ENCODE peak calls at places on chromosomes 1 and 21, in four cellular contexts. N is HL-60, F is GM12891, X is K562. P is an unnamed sample.

GRCh38 chr1:79441243-79441642 is 434.7 kb upstream of the ADGRL4 start:
- DNase-seq in N (no peak), F (no peak), X (no peak), P (no peak)

GRCh38 chr1:55214903-55215193 is 316 bp downstream of the USP24 start:
- DNase-seq in N (peak; percentile 24), F (no peak), X (no peak), P (no peak)

GRCh38 chr1:206736878-206737728 is 33.5 kb upstream of the IL19 start:
- DNase-seq in N (no peak), F (no peak), X (no peak), P (no peak)

GRCh38 chr1:207424570-207425131 is 29.5 kb upstream of the CR2 start:
- DNase-seq in N (no peak), F (no peak), X (no peak), P (no peak)

GRCh38 chr1:17545354-17545753 is 5.9 kb downstream of the ARHGEF10L start:
- DNase-seq in N (no peak), F (no peak), X (no peak), P (no peak)

GRCh38 chr1:41507152-41507720 is 22.8 kb upstream of the EDN2 start:
- DNase-seq in N (no peak), F (no peak), X (no peak), P (no peak)

GRCh38 chr1:37514350-37515184 is at the start of gene MEAF6:
- DNase-seq in N (peak; percentile 86), F (peak; percentile 88), X (peak; percentile 96), P (no peak)

GRCh38 chr1:161487483-161487827 is 17.8 kb upstream of the FCGR2A start:
- DNase-seq in N (no peak), F (no peak), X (peak; percentile 66), P (no peak)

GRCh38 chr1:24898152-24898908 is 31.7 kb downstream of the RUNX3 start:
- DNase-seq in N (peak; percentile 67), F (peak; percentile 75), X (peak; percentile 80), P (no peak)

GRCh38 chr1:92774407-92774806 is 10.5 kb downstream of the EVI5 start:
- DNase-seq in N (no peak), F (no peak), X (no peak), P (no peak)

GRCh38 chr1:112904071-112904830 is 51.7 kb downstream of the SLC16A1 start:
- DNase-seq in N (no peak), F (no peak), X (peak; percentile 72), P (no peak)

GRCh38 chr1:94936861-94937620 is 10.1 kb upstream of the CNN3 start:
- DNase-seq in N (no peak), F (no peak), X (no peak), P (no peak)

GRCh38 chr21:38643404-38644023 is 145.2 kb upstream of the ERG start:
- DNase-seq in N (no peak), F (no peak), X (no peak), P (no peak)

GRCh38 chr1:230062521-230062920 is 4.5 kb upstream of the GALNT2 start:
- DNase-seq in N (no peak), F (no peak), X (no peak), P (no peak)

GRCh38 chr1:230054092-230054749 is 12.8 kb upstream of the GALNT2 start:
- DNase-seq in N (no peak), F (no peak), X (no peak), P (no peak)

GRCh38 chr1:230058619-230059018 is 8.4 kb upstream of the GALNT2 start:
- DNase-seq in N (no peak), F (no peak), X (no peak), P (no peak)

GRCh38 chr1:230056098-230056497 is 10.9 kb upstream of the GALNT2 start:
- DNase-seq in N (no peak), F (no peak), X (no peak), P (no peak)

DNA sequence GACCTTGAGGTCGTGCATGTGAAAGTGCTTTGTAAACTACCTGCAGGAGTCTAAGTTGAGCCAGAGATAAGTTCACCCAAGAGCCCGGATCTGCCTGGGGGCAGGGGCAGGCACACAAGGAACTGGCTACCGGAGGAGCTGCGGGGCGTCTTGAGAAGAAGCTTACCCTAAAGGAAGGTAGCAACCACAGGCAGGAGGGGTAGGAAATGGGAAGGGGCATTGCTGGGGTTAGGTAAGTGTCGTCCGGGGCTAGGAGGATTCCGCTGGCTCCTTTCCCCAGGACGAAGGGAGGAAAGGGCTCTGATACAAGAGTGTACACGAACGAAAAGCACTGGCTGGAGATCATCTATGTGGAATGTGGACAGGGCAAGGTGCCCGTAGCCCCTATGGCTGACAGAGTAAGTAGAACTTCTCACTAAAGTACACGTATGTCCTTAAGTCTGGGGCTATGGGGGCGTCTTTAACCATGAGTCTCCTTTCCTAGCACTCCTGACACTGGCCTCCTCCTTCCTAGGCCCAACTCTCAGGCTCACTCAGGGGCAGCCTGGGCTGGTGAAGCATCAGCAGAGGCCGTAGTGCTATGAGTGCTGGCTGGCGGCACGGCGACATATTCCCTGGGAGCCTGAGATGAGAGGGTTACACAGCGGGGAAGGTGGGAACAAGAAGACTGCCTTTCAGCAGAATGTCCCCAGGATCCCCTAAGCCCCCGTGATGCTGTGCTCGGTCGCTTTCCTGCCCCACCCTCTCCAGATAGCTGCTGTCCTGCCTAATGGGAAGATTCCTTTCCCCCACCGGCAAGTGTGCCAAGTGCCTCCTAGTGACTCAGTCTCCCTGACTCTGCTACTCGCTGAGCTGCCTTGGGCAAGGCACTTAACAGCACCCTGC is 9.1 kb upstream of the GALNT2 start:
- DNase-seq in N (no peak), F (no peak), X (no peak), P (no peak)
- TF ChIP-seq SPI1 in N (no peak), F (no peak), X (no peak), P (no peak)

DNA sequence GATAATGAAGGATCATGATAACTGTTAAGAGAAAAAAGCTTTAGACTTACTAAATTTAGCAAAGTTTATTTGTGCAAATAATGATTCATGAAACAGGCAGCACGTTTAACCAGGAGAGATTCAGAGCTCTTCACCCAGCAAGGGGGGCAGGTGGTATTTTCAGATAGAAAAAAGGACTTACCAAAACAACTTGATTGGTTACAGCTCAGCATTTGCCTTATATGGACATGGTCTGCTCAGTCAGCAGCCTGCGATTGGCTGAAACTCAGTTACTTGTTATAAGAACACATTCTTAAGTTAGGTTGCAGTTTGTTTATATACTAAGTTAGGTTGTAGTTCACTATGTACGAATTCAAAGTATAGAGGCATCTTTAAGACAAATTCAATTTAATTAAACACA is 165.6 kb downstream of the DUSP10 start:
- DNase-seq in N (no peak), F (no peak), X (no peak), P (no peak)
- TF ChIP-seq SPI1 in N (no peak), F (no peak), X (no peak), P (no peak)

DNA sequence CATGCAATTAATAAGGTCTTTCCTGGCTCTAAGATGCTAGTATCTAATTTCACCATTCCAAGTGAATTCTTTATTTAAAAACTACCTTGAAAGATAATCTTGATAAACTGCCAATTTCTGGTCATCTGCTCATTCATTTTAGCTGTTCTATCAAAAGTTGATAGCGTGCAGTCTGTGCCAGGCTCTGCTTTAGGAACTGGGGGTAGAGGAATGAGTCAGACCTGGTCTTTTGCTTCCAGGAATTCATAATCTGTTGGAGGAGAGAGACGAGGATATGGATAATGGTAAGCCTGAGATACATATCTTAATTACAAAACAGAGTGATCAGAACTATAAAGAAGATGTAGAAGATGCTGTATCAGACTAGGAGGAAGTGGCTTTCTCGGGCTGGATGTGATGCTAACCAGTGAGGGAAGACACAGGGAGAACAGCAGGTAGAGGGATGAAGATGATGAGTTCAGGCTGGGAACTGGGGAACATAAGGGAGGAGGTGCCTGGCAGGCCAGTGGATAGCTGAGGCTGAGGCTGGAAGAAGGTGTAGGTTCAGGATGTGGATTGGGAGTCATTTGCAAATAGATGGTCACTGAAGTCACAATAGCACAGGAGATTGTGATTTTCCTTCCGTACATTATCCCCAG is 12.3 kb upstream of the PHC2 start:
- DNase-seq in N (no peak), F (no peak), X (no peak), P (no peak)
- TF ChIP-seq SPI1 in N (peak; percentile 49), F (no peak), X (no peak), P (no peak)

GRCh38 chr1:190436615-190437014 is 41.0 kb downstream of the BRINP3 start:
- DNase-seq in N (no peak), F (no peak), X (no peak), P (peak; percentile 5)
- TF ChIP-seq SPI1 in N (no peak), F (no peak), X (no peak), P (no peak)

GRCh38 chr1:174274884-174275283 is 115.6 kb downstream of the RABGAP1L start:
- DNase-seq in N (no peak), F (no peak), X (no peak), P (no peak)

GRCh38 chr1:174276087-174276486 is 116.8 kb downstream of the RABGAP1L start:
- DNase-seq in N (no peak), F (no peak), X (no peak), P (peak; percentile 19)

GRCh38 chr1:174273766-174274165 is 114.4 kb downstream of the RABGAP1L start:
- DNase-seq in N (no peak), F (no peak), X (no peak), P (no peak)

GRCh38 chr1:174273190-174273589 is 113.9 kb downstream of the RABGAP1L start:
- DNase-seq in N (no peak), F (no peak), X (no peak), P (no peak)

GRCh38 chr1:174274452-174274851 is 115.1 kb downstream of the RABGAP1L start:
- DNase-seq in N (no peak), F (no peak), X (no peak), P (no peak)
- TF ChIP-seq SPI1 in N (no peak), F (no peak), X (no peak), P (no peak)

DNA sequence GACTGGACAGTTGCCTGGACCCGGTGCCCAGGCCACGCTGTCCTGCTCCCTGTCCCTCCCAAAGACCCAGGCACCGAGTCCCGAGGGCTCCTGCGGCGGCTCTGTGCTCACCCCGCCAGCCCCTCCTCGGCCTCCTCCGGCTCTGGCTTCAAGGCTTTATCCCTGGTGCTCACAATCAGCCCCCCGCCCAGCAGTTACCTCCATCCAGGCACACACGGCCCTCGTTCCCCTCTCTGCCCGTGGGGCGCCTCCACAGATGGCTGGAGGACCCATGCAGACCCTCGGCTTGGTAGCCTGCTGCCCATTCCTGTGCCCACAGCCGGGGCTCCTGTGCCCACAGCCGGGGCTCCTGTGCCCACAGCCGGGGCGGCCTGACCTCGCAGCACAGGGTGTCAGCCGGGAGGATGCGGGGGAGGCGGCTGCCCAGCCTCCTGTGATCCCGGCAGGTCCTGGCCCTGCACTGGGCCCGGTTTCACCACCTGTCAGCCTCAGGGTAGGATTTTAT is 52.3 kb upstream of the COL18A1 start:
- DNase-seq in N (no peak), F (no peak), X (no peak), P (no peak)
- TF ChIP-seq SPI1 in N (no peak), F (no peak), X (no peak), P (no peak)

DNA sequence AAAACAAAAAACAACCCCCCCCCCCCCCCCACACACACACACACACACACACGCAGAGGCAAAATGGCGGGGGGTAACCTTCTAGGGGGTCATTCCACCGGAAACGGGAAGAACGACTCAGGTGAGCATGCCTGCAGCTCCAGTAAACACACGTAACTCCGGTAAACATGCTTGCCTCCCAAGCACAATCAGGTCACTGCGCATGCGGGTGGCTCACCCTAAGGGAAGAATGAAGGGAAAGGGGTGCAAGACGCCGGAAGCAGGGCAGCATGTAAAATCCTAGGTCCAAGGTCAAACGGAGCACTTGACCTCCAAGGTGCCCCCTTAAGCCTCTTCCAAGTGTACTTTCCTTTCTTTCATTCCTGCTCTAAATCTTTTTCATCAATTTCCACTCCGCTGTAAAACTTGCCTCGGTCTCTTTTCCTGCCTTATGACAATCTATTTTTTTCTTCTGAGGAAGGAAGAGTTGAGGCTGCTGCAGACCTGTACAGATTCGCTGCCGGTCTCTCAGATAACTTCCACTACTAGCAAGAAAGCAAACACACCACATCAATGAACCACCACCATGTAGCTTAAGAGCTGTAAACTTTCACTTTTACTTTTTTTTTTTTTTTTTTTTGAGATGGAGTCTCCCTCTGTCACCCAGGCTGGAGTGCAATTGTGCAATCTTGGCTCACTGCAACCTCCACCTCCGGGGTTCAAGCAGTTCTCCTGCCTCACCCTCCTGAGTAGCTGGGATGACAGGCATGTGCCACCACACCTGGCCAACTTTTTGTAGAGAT is 21.0 kb upstream of the CBR3 start:
- DNase-seq in N (peak; percentile 71), F (no peak), X (no peak), P (no peak)
- TF ChIP-seq SPI1 in N (no peak), F (no peak), X (no peak), P (no peak)

P was measured in GM12878.